ENCODE peak calls at places on chromosome 20, in four cellular contexts. V, I, G and J are unnamed samples.

GRCh38 chr20:8438748-8439147 is 306.7 kb downstream of the PLCB1 start:
- DNase-seq in V (no peak), G (no peak), I (no peak), J (no peak)

GRCh38 chr20:44720994-44721784 is 6.0 kb downstream of the CCN5 start:
- DNase-seq in G (peak; percentile 89), I (peak; percentile 67), V (no peak), J (peak; percentile 95)

GRCh38 chr20:17634666-17635319 is 47.2 kb downstream of the RRBP1 start:
- DNase-seq in I (no peak), G (no peak), V (peak; percentile 73), J (no peak)

GRCh38 chr20:43849496-43850197 is 65.0 kb upstream of the TOX2 start:
- DNase-seq in I (peak; percentile 58), G (peak; percentile 86), V (no peak), J (peak; percentile 28)

GRCh38 chr20:3543901-3544507 is 73.2 kb downstream of the ATRN start:
- DNase-seq in G (no peak), V (no peak), I (peak; percentile 90), J (peak; percentile 47)

GRCh38 chr20:32972181-32973076 is 31.8 kb downstream of the SUN5 start:
- DNase-seq in G (no peak), I (no peak), V (no peak), J (no peak)

GRCh38 chr20:44467289-44467883 is 8.3 kb upstream of the TTPAL start:
- DNase-seq in V (no peak), I (peak; percentile 71), G (peak; percentile 96), J (no peak)

GRCh38 chr20:45008521-45009049 is 42.3 kb downstream of the STK4 start:
- DNase-seq in G (no peak), I (no peak), V (no peak), J (peak; percentile 54)

GRCh38 chr20:1764136-1765033 is 106.8 kb upstream of the SIRPG start:
- DNase-seq in I (peak; percentile 81), V (peak; percentile 96), G (peak; percentile 78), J (peak; percentile 82)

GRCh38 chr20:34943808-34944568 is 11.6 kb downstream of the GSS start:
- DNase-seq in V (no peak), G (no peak), I (peak; percentile 24), J (no peak)